ENCODE peak calls at places on chromosomes 13 and 19, in six cellular contexts. D, B, W, R, Y and Q are unnamed samples.

GRCh38 chr13:27132538-27132937 is 39.1 kb downstream of the USP12 start:
- DNase-seq in B (no peak), R (no peak), Y (no peak), D (no peak), W (no peak), Q (no peak)

GRCh38 chr13:38661276-38661675 is 25.6 kb upstream of the FREM2 start:
- DNase-seq in D (no peak), Y (peak; percentile 4), B (no peak), R (no peak), W (no peak), Q (no peak)

GRCh38 chr13:50152655-50153309 is 137.5 kb downstream of the KCNRG start:
- DNase-seq in D (no peak), R (no peak), B (no peak), W (no peak), Y (no peak), Q (no peak)

GRCh38 chr13:104461049-104461448 is 1394.8 kb upstream of the SLC10A2 start:
- DNase-seq in Y (no peak), R (no peak), W (no peak), B (no peak), D (no peak), Q (no peak)

GRCh38 chr13:86569119-86569518 is 769.9 kb upstream of the SLITRK6 start:
- DNase-seq in W (no peak), B (peak; percentile 60), Y (no peak), D (no peak), R (no peak), Q (no peak)

GRCh38 chr19:10518444-10519361 is 1.5 kb upstream of the S1PR5 start:
- DNase-seq in B (no peak), Y (no peak), D (no peak), R (no peak), W (no peak), Q (peak; percentile 25)

GRCh38 chr13:66210677-66211076 is 1019.5 kb downstream of the PCDH9 start:
- DNase-seq in R (no peak), Y (peak; percentile 69), D (no peak), B (peak; percentile 76), W (no peak), Q (no peak)

GRCh38 chr13:96796234-96796633 is 198.0 kb downstream of the OXGR1 start:
- DNase-seq in R (no peak), B (peak; percentile 6), D (no peak), W (no peak), Y (no peak), Q (no peak)

GRCh38 chr13:49681837-49682236 is 9.4 kb downstream of the EBPL start:
- DNase-seq in R (no peak), Y (peak; percentile 53), D (no peak), B (peak; percentile 64), W (no peak), Q (no peak)

GRCh38 chr13:38045278-38046048 is 175.9 kb upstream of the TRPC4 start:
- DNase-seq in B (peak; percentile 51), D (no peak), Y (peak; percentile 22), W (peak; percentile 23), R (no peak), Q (no peak)

GRCh38 chr13:75195479-75196111 is 286.4 kb downstream of the TBC1D4 start:
- DNase-seq in B (no peak), Y (no peak), W (no peak), R (no peak), D (no peak), Q (peak; percentile 20)

DNA sequence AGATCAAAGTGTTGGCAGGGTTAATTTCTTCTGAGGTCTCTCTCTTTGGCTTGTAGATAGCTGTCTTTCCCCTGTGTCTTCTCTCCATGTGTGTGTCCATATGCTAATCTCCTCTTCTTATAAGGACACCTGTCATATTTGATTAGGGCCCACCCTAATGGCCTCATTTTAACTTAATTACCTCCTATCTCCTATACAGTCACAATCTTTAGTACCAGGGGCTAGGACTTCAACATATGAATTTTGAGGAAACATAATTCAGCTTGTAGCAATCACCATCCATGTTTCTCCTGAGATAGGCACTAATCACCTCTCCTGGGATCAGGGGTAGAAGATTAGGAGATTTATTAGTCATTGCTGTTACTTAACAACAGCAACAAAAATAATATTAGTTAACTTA is 196.1 kb upstream of the RXFP2 start:
- DNase-seq in R (no peak), B (no peak), D (no peak), W (no peak), Y (no peak), Q (no peak)
- TF ChIP-seq CTCF in R (no peak), B (no peak), D (no peak), W (no peak), Y (no peak), Q (no peak)

GRCh38 chr19:49506575-49507105 is 5.8 kb upstream of the FCGRT start:
- DNase-seq in D (peak; percentile 76), W (peak; percentile 69), B (peak; percentile 83), Y (no peak), R (peak; percentile 33), Q (peak; percentile 62)
- TF ChIP-seq CTCF in D (peak; percentile 90), W (peak; percentile 83), B (peak; percentile 95), Y (peak; percentile 74), R (peak; percentile 18), Q (peak; percentile 69)

GRCh38 chr19:8826371-8826770 is 5.7 kb downstream of the ZNF558 start:
- DNase-seq in R (no peak), D (no peak), B (peak; percentile 41), Y (no peak), W (no peak), Q (no peak)
- TF ChIP-seq CTCF in R (no peak), D (no peak), B (peak; percentile 51), Y (no peak), W (no peak), Q (no peak)

GRCh38 chr13:106095406-106095805 is 440.1 kb downstream of the EFNB2 start:
- DNase-seq in B (no peak), D (no peak), Y (no peak), R (no peak), W (no peak), Q (no peak)
- TF ChIP-seq CTCF in B (no peak), D (no peak), Y (no peak), R (no peak), W (no peak), Q (no peak)

GRCh38 chr19:18096258-18096657 is 1.3 kb upstream of the MAST3 start:
- DNase-seq in R (no peak), Y (no peak), W (no peak), D (no peak), B (no peak), Q (no peak)

GRCh38 chr19:18099623-18099995 is 2.0 kb downstream of the MAST3 start:
- DNase-seq in D (no peak), W (no peak), Y (no peak), R (no peak), B (no peak), Q (no peak)

GRCh38 chr19:18098891-18099622 is 1.5 kb downstream of the MAST3 start:
- DNase-seq in W (no peak), D (peak; percentile 32), R (peak; percentile 22), B (no peak), Y (no peak), Q (peak; percentile 43)

GRCh38 chr19:18097993-18098890 is 664 bp downstream of the MAST3 start:
- DNase-seq in B (no peak), D (no peak), Y (no peak), W (no peak), R (no peak), Q (no peak)

DNA sequence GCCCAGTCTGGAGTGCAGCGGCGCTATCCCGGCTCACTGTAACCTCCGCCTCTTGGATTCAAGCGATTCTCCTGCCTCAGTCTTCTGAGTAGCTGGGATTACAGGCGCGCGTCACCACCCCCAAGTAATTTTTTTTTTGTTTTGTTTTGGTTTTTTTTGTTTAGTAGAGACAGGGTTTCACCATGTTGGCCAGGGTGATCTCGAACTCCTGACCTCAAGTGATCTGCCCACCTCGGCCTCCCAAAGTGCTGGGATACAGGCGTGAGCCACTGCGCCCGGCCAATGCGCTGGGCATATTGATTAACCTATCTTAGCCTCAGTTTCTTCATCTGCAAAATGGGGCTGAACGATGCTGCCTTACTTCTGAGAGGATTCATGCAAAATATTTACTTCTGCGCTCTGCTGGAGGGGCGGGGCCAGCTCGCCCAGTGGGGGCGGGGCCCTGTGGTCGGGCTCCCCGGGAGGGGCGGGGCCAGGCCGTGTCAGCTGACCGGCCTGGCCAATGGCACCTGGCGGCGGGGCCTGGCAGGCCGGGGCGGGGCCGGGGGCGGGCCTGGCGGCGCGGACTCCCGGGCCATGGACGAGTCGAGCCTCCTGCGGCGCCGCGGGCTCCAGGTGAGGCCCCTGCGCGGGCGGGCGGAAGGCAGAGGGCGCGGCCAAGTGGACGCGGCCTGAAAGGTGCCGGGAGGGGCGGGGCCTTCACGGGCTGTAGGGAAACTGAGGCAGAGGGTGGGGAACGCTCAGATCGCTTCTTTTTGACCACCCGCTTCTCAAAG is at the start of gene MAST3:
- DNase-seq in R (peak; percentile 77), D (peak; percentile 94), W (peak; percentile 86), Y (peak; percentile 68), B (peak; percentile 93), Q (peak; percentile 85)
- TF ChIP-seq CTCF in R (no peak), D (no peak), W (no peak), Y (no peak), B (no peak), Q (no peak)

GRCh38 chr13:19737844-19738557 is 44.7 kb downstream of the PSPC1 start:
- DNase-seq in B (no peak), Y (no peak), R (no peak), W (no peak), D (no peak), Q (no peak)
- TF ChIP-seq CTCF in B (no peak), Y (no peak), R (no peak), W (no peak), D (no peak), Q (no peak)

DNA sequence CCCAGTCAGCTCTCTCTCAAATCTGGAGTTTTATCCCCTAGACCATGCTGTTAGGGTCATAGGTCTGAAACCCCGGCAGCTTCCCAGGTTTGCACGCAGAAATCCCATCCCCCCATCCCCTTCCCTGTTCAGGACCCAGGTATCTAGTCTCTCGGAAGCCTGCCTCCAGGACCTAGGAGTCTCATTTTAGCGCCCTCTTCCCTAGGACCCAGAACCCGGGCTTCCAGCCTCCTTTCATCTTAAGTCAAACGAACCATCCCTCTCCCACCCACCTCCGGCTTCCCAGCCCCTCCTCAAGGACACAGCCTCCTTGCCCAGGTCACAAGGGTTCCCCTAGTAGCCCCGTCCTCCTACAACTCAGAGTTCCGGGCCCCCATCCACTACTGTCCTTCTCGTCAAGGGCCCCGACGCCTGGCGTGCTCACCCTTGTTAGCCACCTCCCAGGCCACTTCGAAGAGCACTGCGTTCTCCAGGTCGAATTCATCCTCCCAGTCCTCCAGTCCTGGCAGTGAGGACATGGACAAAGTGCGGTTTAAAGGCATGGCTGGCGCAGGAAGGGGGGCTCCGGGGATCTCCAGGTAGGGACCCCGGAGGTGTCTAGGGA is 436 bp downstream of the GYS1 start:
- DNase-seq in B (no peak), W (no peak), Y (no peak), D (no peak), R (no peak), Q (no peak)
- TF ChIP-seq CTCF in B (no peak), W (no peak), Y (no peak), D (no peak), R (no peak), Q (no peak)

GRCh38 chr19:17076539-17076919 is 952 bp downstream of the MYO9B start:
- DNase-seq in R (peak; percentile 20), D (no peak), Y (peak; percentile 22), W (no peak), B (peak; percentile 31), Q (peak; percentile 20)

GRCh38 chr19:17077447-17078028 is 2.0 kb downstream of the MYO9B start:
- DNase-seq in W (no peak), Y (no peak), B (no peak), D (no peak), R (no peak), Q (no peak)

GRCh38 chr19:17074628-17075034 is 621 bp downstream of the HAUS8 start:
- DNase-seq in B (no peak), D (no peak), Y (no peak), R (no peak), W (no peak), Q (no peak)

GRCh38 chr19:17075035-17075859 is at the start of the genes HAUS8 and MYO9B:
- DNase-seq in D (peak; percentile 99), W (peak; percentile 99), Y (peak; percentile 100), B (peak; percentile 99), R (peak; percentile 99), Q (peak; percentile 99)

GRCh38 chr19:17075860-17076538 is 422 bp downstream of the MYO9B start:
- DNase-seq in D (peak; percentile 37), Y (no peak), B (peak; percentile 18), R (peak; percentile 46), W (peak; percentile 36), Q (no peak)
- TF ChIP-seq CTCF in D (no peak), Y (no peak), B (no peak), R (no peak), W (no peak), Q (no peak)